ENCODE peak calls at places on chromosomes 12 and 14, in nine cellular contexts. Y, J, G, I, M, X, F, C and W are unnamed samples.

GRCh38 chr14:71196921-71197320 is 289.7 kb downstream of the PCNX1 start:
- DNase-seq in Y (no peak), J (peak), G (no peak), I (no peak), M (no peak), X (no peak), F (no peak), C (no peak), W (no peak)

GRCh38 chr14:69039287-69039628 is 60.2 kb upstream of the ACTN1 start:
- DNase-seq in Y (no peak), J (peak), G (no peak), I (no peak), M (peak), X (no peak), F (no peak), C (no peak), W (no peak)

GRCh38 chr12:64560395-64561301 is 49.6 kb upstream of the RASSF3 start:
- DNase-seq in Y (no peak), J (peak), G (no peak), I (no peak), M (no peak), X (peak), F (peak), C (no peak), W (no peak)

GRCh38 chr14:63777024-63777423 is 49.2 kb upstream of the SGPP1 start:
- DNase-seq in Y (no peak), J (no peak), G (no peak), I (no peak), M (peak), X (no peak), F (peak), C (no peak), W (no peak)

GRCh38 chr14:104441275-104442106 is 138.1 kb upstream of the C14orf180 start:
- DNase-seq in Y (peak), J (no peak), G (peak), I (no peak), M (no peak), X (no peak), F (no peak), C (no peak), W (no peak)

GRCh38 chr12:19223018-19223417 is 93.5 kb downstream of the PLEKHA5 start:
- DNase-seq in Y (no peak), J (no peak), G (no peak), I (no peak), M (peak), X (no peak), F (no peak), C (no peak), W (peak)

GRCh38 chr14:54207476-54207875 is 189.3 kb upstream of the CDKN3 start:
- DNase-seq in Y (no peak), J (no peak), G (no peak), I (no peak), M (no peak), X (no peak), F (no peak), C (no peak), W (no peak)

GRCh38 chr14:99155173-99155777 is 116.7 kb downstream of the BCL11B start:
- DNase-seq in Y (no peak), J (no peak), G (no peak), I (no peak), M (no peak), X (no peak), F (no peak), C (no peak), W (no peak)

GRCh38 chr12:85835417-85835809 is 796 bp downstream of the RASSF9 start:
- DNase-seq in Y (no peak), J (no peak), G (no peak), I (no peak), M (no peak), X (no peak), F (no peak), C (no peak), W (no peak)

GRCh38 chr12:20514598-20514997 is 146.3 kb downstream of the PDE3A start:
- DNase-seq in Y (no peak), J (no peak), G (no peak), I (no peak), M (no peak), X (no peak), F (no peak), C (no peak), W (no peak)

GRCh38 chr12:123761841-123762714 is at the start of gene DNAH10:
- DNase-seq in Y (no peak), J (no peak), G (peak), I (no peak), M (no peak), X (peak), F (no peak), C (no peak), W (no peak)

GRCh38 chr14:20179218-20179617 is 11.5 kb upstream of the OR11G2 start:
- DNase-seq in Y (no peak), J (no peak), G (no peak), I (no peak), M (no peak), X (no peak), F (no peak), C (no peak), W (no peak)

GRCh38 chr14:55025948-55026347 is 951 bp downstream of the WDHD1 start:
- DNase-seq in Y (no peak), J (no peak), G (no peak), I (no peak), M (no peak), X (no peak), F (no peak), C (no peak), W (no peak)

GRCh38 chr12:85147331-85147730 is 111.2 kb downstream of the LRRIQ1 start:
- DNase-seq in Y (no peak), J (no peak), G (no peak), I (no peak), M (no peak), X (no peak), F (no peak), C (no peak), W (no peak)

GRCh38 chr14:51290132-51290531 is 50.1 kb downstream of the TMX1 start:
- DNase-seq in Y (no peak), J (no peak), G (no peak), I (no peak), M (no peak), X (no peak), F (no peak), C (no peak), W (no peak)

GRCh38 chr12:3088251-3088650 is 11.1 kb downstream of the TSPAN9 start:
- DNase-seq in Y (no peak), J (no peak), G (no peak), I (no peak), M (no peak), X (no peak), F (no peak), C (no peak), W (no peak)

GRCh38 chr12:123617580-123617979 is 15.7 kb downstream of the DDX55 start:
- DNase-seq in Y (no peak), J (no peak), G (no peak), I (no peak), M (no peak), X (no peak), F (no peak), C (no peak), W (no peak)

GRCh38 chr12:55642275-55643068 is 5.8 kb downstream of the OR10P1 start:
- DNase-seq in Y (no peak), J (no peak), G (no peak), I (no peak), M (no peak), X (no peak), F (no peak), C (no peak), W (no peak)

GRCh38 chr14:50533806-50534205 is 1.4 kb upstream of the MAP4K5 start:
- DNase-seq in Y (no peak), J (no peak), G (no peak), I (no peak), M (no peak), X (no peak), F (no peak), C (no peak), W (no peak)

GRCh38 chr14:71001742-71002141 is 94.5 kb downstream of the PCNX1 start:
- DNase-seq in Y (no peak), J (no peak), G (no peak), I (no peak), M (no peak), X (no peak), F (no peak), C (no peak), W (no peak)

GRCh38 chr12:54935235-54935951 is 49.2 kb downstream of the TESPA1 start:
- DNase-seq in Y (no peak), J (peak), G (no peak), I (no peak), M (peak), X (no peak), F (peak), C (no peak), W (peak)

GRCh38 chr12:19707948-19708409 is 268.7 kb downstream of the AEBP2 start:
- DNase-seq in Y (no peak), J (no peak), G (no peak), I (no peak), M (no peak), X (no peak), F (no peak), C (no peak), W (no peak)

GRCh38 chr14:90759370-90760054 is 56.7 kb downstream of the TTC7B start:
- DNase-seq in Y (peak), J (peak), G (no peak), I (peak), M (no peak), X (no peak), F (no peak), C (no peak), W (no peak)

GRCh38 chr14:101503431-101504095 is 57.7 kb upstream of the DIO3 start:
- DNase-seq in Y (peak), J (peak), G (no peak), I (peak), M (no peak), X (peak), F (no peak), C (no peak), W (no peak)

GRCh38 chr12:27468241-27468640 is 21.7 kb downstream of the SMCO2 start:
- DNase-seq in Y (no peak), J (no peak), G (no peak), I (no peak), M (no peak), X (no peak), F (no peak), C (no peak), W (no peak)

GRCh38 chr12:96400631-96401060 is 407 bp upstream of the CDK17 start:
- DNase-seq in Y (no peak), J (no peak), G (no peak), I (no peak), M (peak), X (no peak), F (no peak), C (no peak), W (no peak)